ENCODE peak calls at places on chromosomes 6 and 20, in four cellular contexts. W is epithelial cell of esophagus, I is fibroblast of lung, V is mucosa of descending colon. C is an unnamed sample.

GRCh38 chr6:38155144-38155543 is 335.6 kb downstream of the ZFAND3 start:
- DNase-seq in V (no peak), I (peak; percentile 52), W (no peak), C (peak; percentile 86)

GRCh38 chr6:26270121-26270861 is 94.7 kb upstream of the BTN3A2 start:
- DNase-seq in W (peak; percentile 18), I (no peak), V (no peak), C (no peak)

GRCh38 chr20:3786665-3787639 is at the start of gene CENPB:
- DNase-seq in I (peak; percentile 81), V (peak; percentile 97), W (peak; percentile 89), C (peak; percentile 83)

GRCh38 chr6:115982453-115982852 is 78.2 kb downstream of the FRK start:
- DNase-seq in V (no peak), W (peak; percentile 9), I (no peak), C (no peak)

GRCh38 chr20:2775139-2775538 is 25.3 kb downstream of the CPXM1 start:
- DNase-seq in W (no peak), V (no peak), I (no peak), C (no peak)

GRCh38 chr20:36775196-36775595 is 1.6 kb upstream of the DSN1 start:
- DNase-seq in I (no peak), V (no peak), W (no peak), C (no peak)

GRCh38 chr6:107763959-107764358 is 60.2 kb downstream of the SCML4 start:
- DNase-seq in I (peak; percentile 21), W (no peak), V (no peak), C (no peak)

GRCh38 chr6:169508452-169508851 is 193.4 kb downstream of the WDR27 start:
- DNase-seq in W (no peak), V (no peak), I (no peak), C (no peak)

GRCh38 chr20:36827541-36828279 is 48.2 kb upstream of the TLDC2 start:
- DNase-seq in I (no peak), V (no peak), W (no peak), C (no peak)

GRCh38 chr20:30488941-30489601 is 768.4 kb upstream of the DEFB115 start:
- DNase-seq in W (no peak), V (no peak), I (no peak), C (no peak)

GRCh38 chr6:111215134-111215533 is 127.8 kb downstream of the SLC16A10 start:
- DNase-seq in I (no peak), V (no peak), W (no peak), C (no peak)

GRCh38 chr6:15073344-15073789 is 172.5 kb upstream of the JARID2 start:
- DNase-seq in W (peak; percentile 88), V (no peak), I (no peak), C (no peak)

GRCh38 chr20:46894971-46895905 is 595 bp downstream of the EYA2 start:
- DNase-seq in W (peak; percentile 43), I (peak; percentile 19), V (peak; percentile 59), C (no peak)

GRCh38 chr20:47568019-47568418 is 66.3 kb downstream of the NCOA3 start:
- DNase-seq in I (peak; percentile 90), W (no peak), V (no peak), C (no peak)

GRCh38 chr6:3366596-3367413 is 90.0 kb downstream of the SLC22A23 start:
- DNase-seq in W (no peak), I (no peak), V (no peak), C (no peak)

GRCh38 chr20:45611054-45611453 is 18.5 kb upstream of the WFDC10A start:
- DNase-seq in V (no peak), I (peak; percentile 16), W (peak; percentile 86), C (no peak)

GRCh38 chr6:100175814-100176275 is 181.8 kb upstream of the MCHR2 start:
- DNase-seq in W (peak; percentile 44), I (peak; percentile 88), V (no peak), C (no peak)

GRCh38 chr6:20008081-20008480 is 170.9 kb downstream of the ID4 start:
- DNase-seq in V (no peak), W (no peak), I (no peak), C (no peak)

GRCh38 chr20:41045680-41046079 is 17.1 kb downstream of the TOP1 start:
- DNase-seq in V (no peak), I (no peak), W (no peak), C (no peak)

GRCh38 chr6:93177918-93178317 is 241.4 kb downstream of the EPHA7 start:
- DNase-seq in V (no peak), I (no peak), W (no peak), C (no peak)

GRCh38 chr6:138428943-138429616 is 25.1 kb downstream of the HEBP2 start:
- DNase-seq in W (peak; percentile 61), I (peak; percentile 84), V (no peak), C (no peak)

GRCh38 chr20:5845686-5846651 is 95.8 kb downstream of the SHLD1 start:
- DNase-seq in V (no peak), I (peak; percentile 73), W (no peak), C (no peak)

GRCh38 chr6:131960371-131961133 is 9.4 kb upstream of the CCN2 start:
- DNase-seq in I (peak; percentile 72), W (no peak), V (no peak), C (no peak)

GRCh38 chr6:168061269-168062210 is 17.5 kb downstream of the FRMD1 start:
- DNase-seq in W (no peak), V (peak; percentile 73), I (no peak), C (no peak)

GRCh38 chr6:104639671-104640070 is 220.0 kb downstream of the HACE1 start:
- DNase-seq in W (peak; percentile 61), I (peak; percentile 68), V (no peak), C (no peak)

GRCh38 chr6:128932061-128932460 is 49.1 kb downstream of the LAMA2 start:
- DNase-seq in W (peak; percentile 96), I (peak; percentile 49), V (no peak), C (no peak)

GRCh38 chr6:30747300-30747687 is 2.9 kb upstream of the IER3 start:
- DNase-seq in V (no peak), W (peak; percentile 26), I (no peak), C (no peak)

GRCh38 chr6:155398701-155399061 is 57.0 kb downstream of the NOX3 start:
- DNase-seq in W (no peak), V (no peak), I (no peak), C (no peak)

GRCh38 chr6:83511901-83512681 is at the start of gene PRSS35:
- DNase-seq in V (peak; percentile 62), I (peak; percentile 60), W (peak; percentile 55), C (no peak)

GRCh38 chr20:38951611-38952010 is 10.5 kb upstream of the DHX35 start:
- DNase-seq in V (no peak), W (no peak), I (no peak), C (no peak)

GRCh38 chr6:9523462-9523861 is 891.4 kb downstream of the TFAP2A start:
- DNase-seq in W (peak; percentile 86), I (peak; percentile 89), V (no peak), C (no peak)

GRCh38 chr20:46811328-46812084 is 83.1 kb upstream of the EYA2 start:
- DNase-seq in I (no peak), V (peak; percentile 63), W (peak; percentile 8), C (no peak)

GRCh38 chr6:106122306-106122940 is 36.3 kb downstream of the PRDM1 start:
- DNase-seq in W (no peak), I (no peak), V (no peak), C (no peak)

C was measured in CD14-positive monocyte.